ENCODE peak calls at places on chromosomes 5 and 9, in ten cellular contexts. G, L, J, O, S, Q, C, H, T and N are unnamed samples.

GRCh38 chr9:18493361-18494015 is 19.5 kb downstream of the ADAMTSL1 start:
- DNase-seq in J (no peak), C (no peak), H (no peak), O (no peak), S (no peak), L (no peak), T (no peak), G (no peak), Q (no peak), N (peak)

GRCh38 chr5:171300358-171300757 is 8.7 kb upstream of the TLX3 start:
- DNase-seq in L (no peak), H (no peak), O (no peak), S (no peak), Q (no peak), J (no peak), T (no peak), C (no peak), G (no peak), N (no peak)

GRCh38 chr5:173665326-173665725 is 48.9 kb upstream of the BOD1 start:
- DNase-seq in C (no peak), O (no peak), Q (no peak), T (no peak), S (no peak), L (no peak), H (no peak), G (no peak), J (no peak), N (no peak)

GRCh38 chr9:131739988-131740648 is at the start of gene RAPGEF1:
- DNase-seq in L (peak), H (peak), S (no peak), T (peak), G (peak), Q (no peak), C (peak), O (peak), J (peak), N (no peak)

GRCh38 chr5:76790632-76791290 is 28.1 kb upstream of the F2RL1 start:
- DNase-seq in T (no peak), Q (no peak), H (no peak), J (no peak), S (peak), O (no peak), G (no peak), C (no peak), L (no peak), N (peak)

GRCh38 chr9:18632624-18633407 is 158.9 kb downstream of the ADAMTSL1 start:
- DNase-seq in S (peak), C (no peak), H (no peak), Q (no peak), T (no peak), O (no peak), L (no peak), G (no peak), J (no peak), N (peak)

GRCh38 chr5:154543380-154543779 is 65.4 kb upstream of the HAND1 start:
- DNase-seq in Q (no peak), L (no peak), J (no peak), C (no peak), G (no peak), S (no peak), T (no peak), H (no peak), O (no peak), N (peak)

GRCh38 chr9:98356953-98357352 is 101.5 kb upstream of the TBC1D2 start:
- DNase-seq in L (no peak), O (no peak), J (no peak), S (no peak), H (no peak), T (no peak), G (no peak), Q (no peak), C (no peak), N (peak)

GRCh38 chr9:128552744-128553221 is 396 bp downstream of the SPTAN1 start:
- DNase-seq in S (no peak), G (no peak), L (peak), H (peak), T (no peak), Q (no peak), O (peak), J (peak), C (peak), N (no peak)

GRCh38 chr5:90386099-90386710 is 23.4 kb downstream of the CETN3 start:
- DNase-seq in O (no peak), H (no peak), Q (peak), G (no peak), J (peak), S (no peak), C (no peak), L (no peak), T (no peak), N (no peak)

GRCh38 chr9:133671371-133671770 is 35.2 kb downstream of the DBH start:
- DNase-seq in S (no peak), H (no peak), T (no peak), J (no peak), Q (no peak), O (no peak), G (no peak), C (no peak), L (no peak), N (no peak)

GRCh38 chr5:150144211-150144801 is 11.3 kb downstream of the PDGFRB start:
- DNase-seq in G (no peak), J (no peak), C (no peak), L (no peak), Q (no peak), H (no peak), O (no peak), T (no peak), S (no peak), N (peak)

GRCh38 chr5:34490501-34491250 is 165.5 kb upstream of the RAI14 start:
- DNase-seq in T (no peak), S (no peak), G (no peak), O (no peak), J (no peak), L (no peak), C (no peak), Q (no peak), H (no peak), N (no peak)

GRCh38 chr9:88775037-88775471 is 216.2 kb upstream of the S1PR3 start:
- DNase-seq in H (no peak), Q (no peak), L (no peak), C (no peak), S (no peak), G (no peak), T (no peak), O (no peak), J (no peak), N (peak)

GRCh38 chr5:29543501-29543900 is 1650.0 kb upstream of the CDH6 start:
- DNase-seq in S (no peak), L (no peak), O (no peak), Q (no peak), C (no peak), J (no peak), H (no peak), G (no peak), T (no peak), N (no peak)

GRCh38 chr5:173733831-173734491 is 117.5 kb upstream of the BOD1 start:
- DNase-seq in G (no peak), H (no peak), O (no peak), Q (no peak), T (no peak), L (peak), J (no peak), C (peak), S (no peak), N (no peak)

GRCh38 chr9:124009835-124010226 is 1.7 kb upstream of the LHX2 start:
- DNase-seq in G (no peak), L (no peak), T (no peak), S (no peak), Q (no peak), H (no peak), J (no peak), C (no peak), O (no peak), N (no peak)

GRCh38 chr9:113564804-113565237 is 101.3 kb downstream of the RGS3 start:
- DNase-seq in Q (peak), C (no peak), T (no peak), G (no peak), L (peak), S (no peak), O (peak), H (no peak), J (peak), N (peak)

GRCh38 chr9:35424356-35425352 is 65.3 kb upstream of the RUSC2 start:
- DNase-seq in G (no peak), Q (no peak), J (no peak), L (no peak), S (no peak), H (no peak), C (no peak), T (no peak), O (no peak), N (no peak)

GRCh38 chr5:113084402-113085083 is 107.9 kb downstream of the DCP2 start:
- DNase-seq in L (no peak), C (no peak), T (no peak), O (no peak), J (no peak), H (no peak), Q (no peak), S (no peak), G (no peak), N (no peak)

GRCh38 chr9:19030899-19031298 is 2.1 kb downstream of the SAXO1 start:
- DNase-seq in J (no peak), T (no peak), H (no peak), Q (no peak), C (no peak), O (no peak), S (no peak), L (no peak), G (no peak), N (no peak)

GRCh38 chr5:3216386-3216785 is 379.2 kb upstream of the IRX1 start:
- DNase-seq in T (no peak), H (no peak), S (no peak), Q (no peak), J (no peak), O (no peak), G (no peak), C (no peak), L (no peak), N (no peak)

GRCh38 chr5:71891856-71892255 is 172.8 kb downstream of the CARTPT start:
- DNase-seq in O (no peak), S (no peak), J (no peak), T (no peak), G (no peak), C (no peak), L (no peak), Q (no peak), H (no peak), N (peak)

GRCh38 chr5:122471031-122471751 is 159.2 kb downstream of the SNCAIP start:
- DNase-seq in O (no peak), J (no peak), T (no peak), C (no peak), G (no peak), Q (no peak), L (no peak), H (no peak), S (no peak), N (no peak)

GRCh38 chr5:34001231-34001935 is 6.5 kb downstream of the AMACR start:
- DNase-seq in H (no peak), Q (no peak), G (no peak), O (peak), C (no peak), S (no peak), L (peak), J (no peak), T (no peak), N (no peak)

GRCh38 chr9:121604242-121604641 is 47.2 kb upstream of the DAB2IP start:
- DNase-seq in Q (peak), S (no peak), O (peak), T (no peak), C (no peak), L (no peak), J (peak), G (no peak), H (no peak), N (no peak)

GRCh38 chr5:540215-541147 is 16.2 kb upstream of the SLC9A3 start:
- DNase-seq in C (no peak), Q (no peak), H (no peak), T (no peak), O (peak), G (no peak), S (no peak), J (no peak), L (peak), N (no peak)

GRCh38 chr9:14652729-14653377 is 40.4 kb downstream of the ZDHHC21 start:
- DNase-seq in T (no peak), O (no peak), H (no peak), G (no peak), C (no peak), L (no peak), Q (peak), S (no peak), J (peak), N (no peak)

GRCh38 chr5:139982975-139983240 is 60.2 kb downstream of the NRG2 start:
- DNase-seq in G (no peak), J (no peak), O (no peak), C (no peak), T (no peak), Q (no peak), L (no peak), S (no peak), H (no peak), N (no peak)

GRCh38 chr5:165559645-165560044 is 2054.2 kb downstream of the MAT2B start:
- DNase-seq in L (no peak), T (no peak), C (no peak), G (no peak), O (no peak), J (no peak), Q (peak), S (no peak), H (no peak), N (no peak)

GRCh38 chr5:74670377-74671038 is 14.5 kb upstream of the HEXB start:
- DNase-seq in O (no peak), S (no peak), J (no peak), L (no peak), Q (no peak), H (no peak), T (no peak), C (no peak), G (no peak), N (no peak)

GRCh38 chr5:52799358-52799982 is 11.8 kb downstream of the ITGA1 start:
- DNase-seq in S (no peak), G (no peak), Q (no peak), H (no peak), J (no peak), O (peak), L (peak), C (no peak), T (no peak), N (peak)

GRCh38 chr9:134010774-134011173 is 14.5 kb upstream of the BRD3OS start:
- DNase-seq in T (no peak), O (no peak), G (no peak), H (no peak), J (no peak), L (no peak), S (no peak), Q (no peak), C (no peak), N (no peak)

GRCh38 chr5:88785396-88786216 is 97.4 kb downstream of the MEF2C start:
- DNase-seq in H (no peak), G (no peak), O (no peak), T (no peak), Q (peak), S (peak), C (no peak), L (no peak), J (peak), N (peak)

GRCh38 chr5:55226934-55227737 is at the start of gene MCIDAS:
- DNase-seq in J (no peak), S (no peak), H (peak), O (peak), Q (peak), T (peak), C (peak), L (peak), G (no peak), N (no peak)

GRCh38 chr5:121691478-121691877 is 160.2 kb upstream of the FTMT start:
- DNase-seq in O (no peak), L (no peak), C (no peak), G (no peak), S (no peak), J (no peak), H (no peak), T (no peak), Q (peak), N (no peak)

GRCh38 chr9:135152608-135153337 is 65.3 kb downstream of the OLFM1 start:
- DNase-seq in Q (no peak), G (no peak), H (no peak), T (no peak), J (no peak), L (no peak), O (no peak), S (no peak), C (no peak), N (no peak)

GRCh38 chr5:13470256-13470655 is 474.2 kb downstream of the DNAH5 start:
- DNase-seq in C (no peak), G (no peak), S (no peak), H (no peak), T (no peak), O (no peak), Q (no peak), J (no peak), L (no peak), N (no peak)

GRCh38 chr9:32502459-32502858 is 23.5 kb downstream of the RIGI start:
- DNase-seq in H (no peak), S (peak), T (no peak), O (no peak), G (no peak), L (no peak), C (no peak), J (no peak), Q (no peak), N (peak)

GRCh38 chr9:85151247-85151646 is 481.7 kb downstream of the NTRK2 start:
- DNase-seq in O (no peak), T (no peak), J (no peak), Q (no peak), C (no peak), G (no peak), H (no peak), L (no peak), S (no peak), N (no peak)